ENCODE peak calls at places on chromosomes 11 and 22, in five cellular contexts. K is tibial artery; L is activated CD4-positive, alpha-beta T cell treated with anti-CD3 and anti-CD28 coated beads, Interleukin-2, amount 10 ng/mL, durations not matched to agents 7 days and 5 days; E is SW 1271; O is stromal cell of bone marrow. A is an unnamed sample.

GRCh38 chr22:36077261-36077660 is 48.6 kb upstream of the RBFOX2 start:
- DNase-seq in E (no peak), O (peak), L (no peak), K (no peak), A (no peak)

GRCh38 chr22:23233084-23233501 is 52.8 kb downstream of the BCR start:
- DNase-seq in K (no peak), L (no peak), E (no peak), O (no peak), A (no peak)

GRCh38 chr22:40211481-40212052 is 33.8 kb downstream of the TNRC6B start:
- DNase-seq in E (no peak), L (no peak), K (no peak), O (no peak), A (no peak)

GRCh38 chr11:119369035-119369925 is 12.2 kb downstream of the USP2 start:
- DNase-seq in O (no peak), E (no peak), L (no peak), K (no peak), A (no peak)

GRCh38 chr11:120660024-120660565 is 148.5 kb downstream of the GRIK4 start:
- DNase-seq in E (no peak), O (no peak), K (no peak), L (peak), A (no peak)

GRCh38 chr11:76606102-76606793 is 64.3 kb downstream of the LRRC32 start:
- DNase-seq in L (no peak), O (no peak), E (no peak), K (peak), A (no peak)

GRCh38 chr11:7924526-7924925 is 6.5 kb downstream of the OR10A6 start:
- DNase-seq in L (no peak), E (no peak), O (no peak), K (no peak), A (no peak)

GRCh38 chr11:11157201-11157600 is 195.8 kb downstream of the CSNK2A3 start:
- DNase-seq in L (peak), K (no peak), O (peak), E (peak), A (no peak)

GRCh38 chr11:250740-251299 is 14.0 kb downstream of the PSMD13 start:
- DNase-seq in K (peak), L (peak), O (no peak), E (peak), A (no peak)

GRCh38 chr22:28018461-28018927 is 99.4 kb upstream of the PITPNB start:
- DNase-seq in K (peak), L (no peak), E (no peak), O (no peak), A (no peak)

GRCh38 chr11:8488395-8488794 is 105.6 kb downstream of the STK33 start:
- DNase-seq in O (no peak), L (no peak), E (no peak), K (no peak), A (no peak)

GRCh38 chr11:114379394-114380069 is 20.8 kb downstream of the C11orf71 start:
- DNase-seq in O (no peak), E (no peak), L (no peak), K (no peak), A (no peak)

GRCh38 chr11:35009191-35009940 is 92.9 kb downstream of the PDHX start:
- DNase-seq in O (peak), E (peak), K (no peak), L (no peak), A (no peak)

GRCh38 chr11:114228401-114229061 is 67.7 kb upstream of the NNMT start:
- DNase-seq in E (no peak), L (no peak), K (no peak), O (no peak), A (no peak)

GRCh38 chr11:1202776-1203504 is 19.9 kb upstream of the MUC5B start:
- DNase-seq in L (peak), K (peak), E (peak), O (peak), A (no peak)

A was measured in pulmonary artery endothelial cell.